ENCODE peak calls at places on chromosome 5, in seven cellular contexts. P, M, A, H, S, B and O are unnamed samples.

GRCh38 chr5:140108093-140109049 is 5.5 kb upstream of the PURA start:
- DNase-seq in P (peak; percentile 59), M (no peak), A (peak; percentile 90), H (peak; percentile 44), S (peak; percentile 30), B (peak; percentile 66), O (no peak)

GRCh38 chr5:138438724-138439536 is at the start of gene REEP2:
- DNase-seq in P (no peak), M (peak; percentile 34), A (peak; percentile 25), H (peak; percentile 62), S (peak; percentile 42), B (no peak), O (no peak)

GRCh38 chr5:146334074-146334533 is 4.5 kb upstream of the POU4F3 start:
- DNase-seq in P (no peak), M (no peak), A (no peak), H (no peak), S (no peak), B (no peak), O (no peak)

GRCh38 chr5:50501510-50502209 is 60.6 kb upstream of the EMB start:
- DNase-seq in P (no peak), M (no peak), A (no peak), H (no peak), S (no peak), B (no peak), O (no peak)

GRCh38 chr5:175378444-175379028 is 65.4 kb downstream of the DRD1 start:
- DNase-seq in P (no peak), M (no peak), A (no peak), H (peak; percentile 84), S (no peak), B (no peak), O (no peak)

GRCh38 chr5:7754997-7755596 is 95.8 kb downstream of the CFAP90 start:
- DNase-seq in P (peak; percentile 50), M (peak; percentile 56), A (peak; percentile 55), H (peak; percentile 28), S (peak; percentile 57), B (no peak), O (no peak)

GRCh38 chr5:52504584-52505240 is 283.0 kb upstream of the ITGA1 start:
- DNase-seq in P (no peak), M (no peak), A (no peak), H (no peak), S (no peak), B (no peak), O (no peak)

GRCh38 chr5:61525573-61526142 is 193.6 kb downstream of the ZSWIM6 start:
- DNase-seq in P (no peak), M (no peak), A (no peak), H (no peak), S (no peak), B (no peak), O (no peak)

GRCh38 chr5:11903121-11903613 is 1.1 kb downstream of the CTNND2 start:
- DNase-seq in P (no peak), M (no peak), A (no peak), H (no peak), S (no peak), B (no peak), O (no peak)

GRCh38 chr5:43065384-43066230 is 25.5 kb upstream of the ANXA2R start:
- DNase-seq in P (peak; percentile 81), M (no peak), A (peak; percentile 62), H (no peak), S (peak; percentile 76), B (peak; percentile 86), O (no peak)

GRCh38 chr5:142445266-142445665 is 120.4 kb upstream of the SPRY4 start:
- DNase-seq in P (no peak), M (no peak), A (no peak), H (no peak), S (no peak), B (no peak), O (no peak)
- H3K4me1 ChIP-seq in P (no peaks in the 10 kb centered on the region), M (peaks cover 2% of the 10 kb centered on the region), A (no peaks in the 10 kb centered on the region), H (peaks cover 13% of the 10 kb centered on the region), S (peaks cover 18% of the 10 kb centered on the region), B (no peaks in the 10 kb centered on the region), O (no peaks in the 10 kb centered on the region)

GRCh38 chr5:88658005-88658404 is 225.0 kb downstream of the MEF2C start:
- DNase-seq in P (no peak), M (no peak), A (no peak), H (no peak), S (no peak), B (no peak), O (no peak)

GRCh38 chr5:88659529-88660325 is 223.3 kb downstream of the MEF2C start:
- DNase-seq in P (peak; percentile 46), M (no peak), A (no peak), H (no peak), S (no peak), B (no peak), O (no peak)

GRCh38 chr5:88657166-88657565 is 225.8 kb downstream of the MEF2C start:
- DNase-seq in P (no peak), M (no peak), A (no peak), H (no peak), S (no peak), B (no peak), O (no peak)

GRCh38 chr5:88653471-88653870 is 229.5 kb downstream of the MEF2C start:
- DNase-seq in P (no peak), M (no peak), A (no peak), H (no peak), S (no peak), B (no peak), O (no peak)

GRCh38 chr5:88656196-88656935 is 226.6 kb downstream of the MEF2C start:
- DNase-seq in P (no peak), M (no peak), A (no peak), H (no peak), S (no peak), B (no peak), O (no peak)
- H3K27ac ChIP-seq in P (no peak overlapping the region), M (no peak overlapping the region), A (no peak overlapping the region), H (no peak overlapping the region), S (no peak overlapping the region), B (no peak overlapping the region), O (no peak overlapping the region)

DNA sequence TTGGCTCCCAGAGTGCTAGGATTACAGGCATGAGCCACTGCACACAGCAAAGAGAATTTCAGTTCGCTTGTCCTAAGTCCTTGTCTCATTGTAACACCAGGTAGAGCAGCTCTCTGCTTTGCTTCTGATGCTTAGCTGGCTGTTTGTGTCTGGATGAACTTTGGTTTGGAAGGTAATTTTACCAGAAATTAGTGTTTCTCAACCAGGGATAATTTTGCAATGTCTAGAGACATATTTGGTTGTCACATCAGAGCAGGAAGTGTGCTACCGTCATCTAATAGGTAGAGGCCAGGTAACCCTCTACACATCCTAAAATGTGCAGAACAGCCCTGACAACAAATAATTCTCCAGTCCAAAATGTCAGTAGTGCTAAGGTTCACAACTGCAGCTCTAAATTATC is 108.8 kb downstream of the SNX18 start:
- DNase-seq in P (no peak), M (no peak), A (no peak), H (no peak), S (no peak), B (no peak), O (no peak)
- TF ChIP-seq POLR2A in P (no peak), M (no peak), A (no peak), H (no peak), S (no peak), B (no peak), O (no peak)

DNA sequence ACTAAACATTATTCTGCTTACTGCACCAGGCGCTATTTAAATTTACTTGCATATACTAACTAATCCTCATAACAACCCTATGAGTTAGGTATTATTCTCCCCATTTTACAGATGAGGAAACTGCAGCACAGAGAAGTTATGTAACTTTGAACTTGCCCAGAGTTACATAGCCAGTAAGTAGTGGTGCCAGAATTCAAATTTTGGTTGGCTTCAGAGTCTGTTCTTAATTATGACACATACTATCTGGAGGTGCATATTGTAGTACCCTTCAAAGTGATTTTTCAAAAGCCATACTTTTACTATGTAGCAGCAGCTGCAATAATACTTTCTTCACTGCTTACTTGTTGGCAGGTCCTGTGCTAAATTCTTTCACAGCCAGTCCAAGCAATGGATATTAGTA is 16.3 kb downstream of the MAN2A1 start:
- DNase-seq in P (no peak), M (no peak), A (no peak), H (no peak), S (no peak), B (no peak), O (no peak)
- H3K4me1 ChIP-seq in P (no peaks in the 10 kb centered on the region), M (peaks cover 8% of the 10 kb centered on the region), A (peaks cover 35% of the 10 kb centered on the region), H (no peaks in the 10 kb centered on the region), S (peaks cover 32% of the 10 kb centered on the region), B (peaks cover 24% of the 10 kb centered on the region), O (peaks cover 5% of the 10 kb centered on the region)

GRCh38 chr5:127385936-127386335 is 95.3 kb downstream of the MEGF10 start:
- DNase-seq in P (no peak), M (no peak), A (no peak), H (no peak), S (no peak), B (no peak), O (no peak)
- H3K27ac ChIP-seq in P (no peak overlapping the region), M (no peak overlapping the region), A (no peak overlapping the region), H (no peak overlapping the region), S (no peak overlapping the region), B (no peak overlapping the region), O (no peak overlapping the region)

GRCh38 chr5:151295138-151295537 is 8.4 kb downstream of the SLC36A3 start:
- DNase-seq in P (no peak), M (no peak), A (no peak), H (no peak), S (no peak), B (no peak), O (no peak)
- TF ChIP-seq POLR2A in P (no peak), M (no peak), A (no peak), H (no peak), S (no peak), B (no peak), O (no peak)

GRCh38 chr5:150137168-150137957 is 18.3 kb downstream of the PDGFRB start:
- DNase-seq in P (no peak), M (no peak), A (no peak), H (no peak), S (no peak), B (no peak), O (no peak)
- H3K4me1 ChIP-seq in P (no peaks in the 10 kb centered on the region), M (peaks cover 30% of the 10 kb centered on the region), A (peaks cover 56% of the 10 kb centered on the region), H (peaks cover 46% of the 10 kb centered on the region), S (peaks cover 22% of the 10 kb centered on the region), B (peaks cover 67% of the 10 kb centered on the region), O (peaks cover 100% of the 10 kb centered on the region)

GRCh38 chr5:83921794-83922193 is 201.1 kb upstream of the HAPLN1 start:
- DNase-seq in P (no peak), M (no peak), A (no peak), H (no peak), S (no peak), B (no peak), O (no peak)
- H3K27ac ChIP-seq in P (no peak overlapping the region), M (no peak overlapping the region), A (no peak overlapping the region), H (no peak overlapping the region), S (no peak overlapping the region), B (no peak overlapping the region), O (no peak overlapping the region)

GRCh38 chr5:5021436-5021835 is 118.7 kb upstream of the ADAMTS16 start:
- DNase-seq in P (no peak), M (no peak), A (no peak), H (no peak), S (no peak), B (no peak), O (no peak)

GRCh38 chr5:5026407-5026780 is 113.7 kb upstream of the ADAMTS16 start:
- DNase-seq in P (no peak), M (no peak), A (no peak), H (no peak), S (no peak), B (no peak), O (no peak)

GRCh38 chr5:5031665-5032064 is 108.5 kb upstream of the ADAMTS16 start:
- DNase-seq in P (no peak), M (no peak), A (no peak), H (no peak), S (no peak), B (no peak), O (no peak)

GRCh38 chr5:5025098-5025773 is 114.9 kb upstream of the ADAMTS16 start:
- DNase-seq in P (no peak), M (no peak), A (no peak), H (no peak), S (no peak), B (no peak), O (no peak)

GRCh38 chr5:5025774-5026406 is 114.2 kb upstream of the ADAMTS16 start:
- DNase-seq in P (no peak), M (no peak), A (no peak), H (no peak), S (no peak), B (no peak), O (no peak)
- TF ChIP-seq POLR2A in P (no peak), M (no peak), A (no peak), H (no peak), S (no peak), B (no peak), O (no peak)